ENCODE peak calls at places on chromosomes 6 and 20, in five cellular contexts. S is uterus; V is CD4-positive, alpha-beta T cell; E is neural progenitor cell; W is lower lobe of right lung. Z is an unnamed sample. For H3K9me3, the result is how much of the 10 kb centered on the place peaks cover.

GRCh38 chr6:110053395-110054240 is 75.5 kb downstream of the GPR6 start:
- DNase-seq in S (no peak), W (no peak), V (no peak), E (peak), Z (peak)

GRCh38 chr6:51398064-51398740 is 579.5 kb downstream of the TFAP2B start:
- DNase-seq in V (no peak), S (no peak), W (peak), E (no peak), Z (peak)

GRCh38 chr6:142187209-142187608 is 40.1 kb downstream of the VTA1 start:
- DNase-seq in W (no peak), E (no peak), S (no peak), V (no peak), Z (peak)

GRCh38 chr6:157323924-157324276 is 581 bp upstream of the TMEM242 start:
- DNase-seq in V (peak), E (peak), W (peak), S (peak), Z (peak)

GRCh38 chr6:80457044-80457933 is 350.8 kb downstream of the BCKDHB start:
- DNase-seq in W (peak), S (peak), E (no peak), V (no peak), Z (peak)

GRCh38 chr20:49603209-49603627 is 35.3 kb upstream of the PTGIS start:
- DNase-seq in V (no peak), S (peak), E (peak), W (no peak), Z (peak)

GRCh38 chr6:168243812-168244376 is 75.7 kb downstream of the DACT2 start:
- DNase-seq in S (no peak), W (no peak), V (no peak), E (no peak), Z (no peak)

GRCh38 chr6:4586469-4586859 is 189.7 kb upstream of the CDYL start:
- DNase-seq in E (no peak), W (no peak), S (no peak), V (no peak), Z (no peak)

GRCh38 chr6:15090145-15090579 is 155.7 kb upstream of the JARID2 start:
- DNase-seq in S (peak), V (no peak), W (no peak), E (peak), Z (no peak)

GRCh38 chr6:92044312-92044711 is 1375.0 kb downstream of the EPHA7 start:
- DNase-seq in E (no peak), W (no peak), V (no peak), S (no peak), Z (no peak)

GRCh38 chr6:9039258-9039657 is 603.9 kb upstream of the SLC35B3 start:
- DNase-seq in E (no peak), S (no peak), V (no peak), W (no peak), Z (no peak)

GRCh38 chr6:296151-297122 is 4.2 kb downstream of the DUSP22 start:
- DNase-seq in W (no peak), S (no peak), E (no peak), V (peak), Z (no peak)

GRCh38 chr20:23490817-23491216 is at the start of gene CST8:
- DNase-seq in W (no peak), E (no peak), S (no peak), V (no peak), Z (no peak)

GRCh38 chr6:33298773-33299236 is at the start of gene RGL2:
- DNase-seq in E (peak), S (peak), V (peak), W (peak), Z (peak)

GRCh38 chr20:39124064-39124463 is 161.9 kb downstream of the DHX35 start:
- DNase-seq in W (no peak), V (no peak), S (no peak), E (no peak), Z (no peak)

GRCh38 chr6:18406955-18407738 is 20.0 kb downstream of the RNF144B start:
- DNase-seq in S (no peak), E (no peak), W (no peak), V (no peak), Z (no peak)

GRCh38 chr6:52507557-52508260 is 69.2 kb downstream of the TRAM2 start:
- DNase-seq in S (no peak), W (no peak), E (no peak), V (no peak), Z (peak)

GRCh38 chr6:52503853-52504777 is 72.7 kb downstream of the TRAM2 start:
- DNase-seq in S (peak), W (peak), E (no peak), V (no peak), Z (peak)

GRCh38 chr6:52504778-52505127 is 72.1 kb downstream of the TRAM2 start:
- DNase-seq in E (no peak), V (no peak), S (no peak), W (no peak), Z (no peak)

GRCh38 chr6:52506502-52506875 is 70.4 kb downstream of the TRAM2 start:
- DNase-seq in W (no peak), S (no peak), V (no peak), E (no peak), Z (no peak)

GRCh38 chr6:52505726-52506501 is 70.9 kb downstream of the TRAM2 start:
- DNase-seq in W (no peak), E (no peak), V (no peak), S (no peak), Z (no peak)
- TF ChIP-seq CTCF in W (no peak), E (peak), V (no peak), S (no peak), Z (no peak)

GRCh38 chr6:169473663-169474062 is 220.0 kb upstream of the THBS2 start:
- DNase-seq in S (no peak), W (no peak), E (no peak), V (no peak), Z (no peak)

GRCh38 chr6:169469028-169469427 is 215.4 kb upstream of the THBS2 start:
- DNase-seq in W (no peak), S (no peak), E (no peak), V (no peak), Z (no peak)

GRCh38 chr6:169474362-169474761 is 220.7 kb upstream of the THBS2 start:
- DNase-seq in W (no peak), V (no peak), E (no peak), S (no peak), Z (no peak)

DNA sequence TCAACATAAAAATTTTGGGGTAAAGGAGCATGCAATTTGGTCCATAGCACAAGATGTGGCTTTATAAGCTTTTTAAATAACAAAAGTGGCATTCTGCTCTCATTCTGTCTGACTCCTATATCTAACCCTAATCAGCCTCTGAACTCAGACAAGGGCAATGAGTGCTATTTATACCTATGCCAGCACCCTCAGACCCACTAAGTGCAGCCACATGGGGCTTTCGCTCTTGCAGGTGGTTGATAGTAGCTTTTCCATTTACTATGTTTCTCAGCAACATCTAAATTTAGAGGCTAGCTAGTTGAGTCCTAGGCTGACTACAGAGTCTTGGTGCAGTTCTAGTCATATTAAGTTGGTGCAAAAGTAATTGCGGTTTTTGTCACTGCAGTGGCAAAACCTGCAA is 217.1 kb upstream of the THBS2 start:
- DNase-seq in W (no peak), V (no peak), E (no peak), S (no peak), Z (no peak)
- H3K9me3 ChIP-seq in W (under half), V (under half), E (under half), S (under half), Z (under half)

GRCh38 chr6:116572162-116572561 is 858 bp downstream of the RWDD1 start:
- DNase-seq in V (no peak), W (no peak), S (no peak), E (peak), Z (peak)

GRCh38 chr6:116568111-116568510 is 3.2 kb upstream of the RWDD1 start:
- DNase-seq in W (no peak), S (no peak), V (no peak), E (no peak), Z (no peak)

GRCh38 chr6:116570856-116571682 is at the start of gene RWDD1:
- DNase-seq in S (peak), E (peak), W (peak), V (peak), Z (peak)

GRCh38 chr6:116568851-116569755 is 2.2 kb upstream of the RWDD1 start:
- DNase-seq in W (no peak), E (no peak), S (no peak), V (no peak), Z (no peak)

DNA sequence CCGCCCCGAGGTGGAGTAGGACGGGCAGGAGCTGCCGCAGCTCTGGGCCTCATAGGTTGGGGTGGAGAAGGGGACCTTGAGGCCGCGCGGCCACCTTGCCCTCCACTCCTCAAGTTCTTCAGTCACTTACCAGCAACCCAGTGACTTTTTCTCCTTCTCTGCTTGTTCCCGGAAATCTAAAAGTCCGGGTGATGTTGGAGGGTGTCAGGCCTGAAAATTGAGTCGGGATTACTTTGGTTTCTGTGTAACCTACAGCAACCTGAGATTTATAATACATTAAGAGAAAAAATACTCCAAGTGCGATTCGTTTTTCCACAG is 338 bp downstream of the RWDD1 start:
- DNase-seq in W (no peak), S (no peak), E (no peak), V (no peak), Z (no peak)
- H3K27ac ChIP-seq in W (peak), S (peak), E (peak), V (peak), Z (peak)

DNA sequence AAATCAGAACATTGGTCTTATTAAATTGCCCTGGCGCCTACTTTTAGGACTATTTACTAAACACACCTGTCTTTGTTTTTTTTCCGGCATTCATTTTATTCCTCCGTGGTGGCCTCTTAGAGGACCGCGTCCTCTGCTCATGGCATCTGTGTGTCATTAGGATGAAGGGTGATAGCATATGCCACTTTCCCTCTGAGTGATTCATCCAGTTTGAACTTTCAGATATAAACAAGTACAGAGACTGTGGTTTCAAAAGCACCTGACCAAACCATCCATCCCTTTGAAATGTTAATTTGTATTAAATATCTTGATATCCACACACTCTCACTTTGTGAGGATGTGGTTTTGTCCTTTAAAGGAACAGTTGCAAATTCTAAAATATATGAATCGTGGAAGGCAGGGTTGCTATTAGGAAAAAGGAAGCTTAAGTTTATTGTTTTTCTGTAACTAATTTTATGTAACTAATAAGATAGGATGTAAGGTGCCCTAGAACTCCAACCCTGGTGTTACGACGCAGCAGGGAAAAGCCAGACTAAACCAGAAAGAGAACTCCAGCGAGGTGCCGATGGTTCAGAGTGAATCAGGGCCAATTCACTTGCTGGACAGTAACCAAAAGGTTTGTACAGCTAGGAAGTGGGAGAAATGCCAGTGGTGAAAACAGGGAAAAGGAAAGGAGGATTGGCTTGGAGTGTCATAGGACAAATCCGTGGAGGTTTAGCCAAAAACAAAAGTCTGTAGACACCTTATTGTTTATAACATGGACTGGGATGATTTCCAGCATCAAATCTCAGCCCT is 98.7 kb downstream of the SHLD1 start:
- DNase-seq in S (no peak), E (no peak), V (no peak), W (no peak), Z (peak)
- TF ChIP-seq CTCF in S (no peak), E (no peak), V (no peak), W (no peak), Z (no peak)

GRCh38 chr6:166488701-166489100 is 97.8 kb downstream of the RAMACL start:
- DNase-seq in V (no peak), S (no peak), W (no peak), E (no peak), Z (no peak)
- H3K9me3 ChIP-seq in V (under half), S (under half), W (under half), E (under half), Z (under half)

DNA sequence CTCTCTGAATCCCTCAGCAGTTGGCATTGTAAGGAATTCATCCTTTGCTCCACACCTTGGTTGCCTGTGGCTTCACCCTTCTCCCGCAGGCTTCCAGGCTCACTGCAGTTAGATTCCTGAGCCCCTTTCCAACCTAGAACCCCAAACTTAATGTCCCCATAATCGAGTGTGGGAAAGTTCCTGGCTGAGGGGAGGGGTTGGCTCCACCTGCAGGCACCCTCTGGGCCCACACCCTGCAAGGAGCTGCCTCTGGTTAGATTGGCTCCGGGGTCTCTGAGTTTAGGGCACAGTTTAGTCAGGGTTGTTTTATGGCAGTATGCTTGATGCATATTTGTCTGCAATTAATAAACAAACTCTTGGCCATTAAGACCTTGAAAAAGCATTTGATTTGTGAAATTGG is 63.4 kb downstream of the MTHFD1L start:
- DNase-seq in W (no peak), S (no peak), E (peak), V (no peak), Z (no peak)
- H3K27ac ChIP-seq in W (no peak), S (no peak), E (no peak), V (no peak), Z (no peak)

GRCh38 chr6:111601875-111602274 is 3.8 kb downstream of the TRAF3IP2 start:
- DNase-seq in W (no peak), V (no peak), E (no peak), S (peak), Z (peak)
- TF ChIP-seq CTCF in W (no peak), V (no peak), E (no peak), S (no peak), Z (no peak)

DNA sequence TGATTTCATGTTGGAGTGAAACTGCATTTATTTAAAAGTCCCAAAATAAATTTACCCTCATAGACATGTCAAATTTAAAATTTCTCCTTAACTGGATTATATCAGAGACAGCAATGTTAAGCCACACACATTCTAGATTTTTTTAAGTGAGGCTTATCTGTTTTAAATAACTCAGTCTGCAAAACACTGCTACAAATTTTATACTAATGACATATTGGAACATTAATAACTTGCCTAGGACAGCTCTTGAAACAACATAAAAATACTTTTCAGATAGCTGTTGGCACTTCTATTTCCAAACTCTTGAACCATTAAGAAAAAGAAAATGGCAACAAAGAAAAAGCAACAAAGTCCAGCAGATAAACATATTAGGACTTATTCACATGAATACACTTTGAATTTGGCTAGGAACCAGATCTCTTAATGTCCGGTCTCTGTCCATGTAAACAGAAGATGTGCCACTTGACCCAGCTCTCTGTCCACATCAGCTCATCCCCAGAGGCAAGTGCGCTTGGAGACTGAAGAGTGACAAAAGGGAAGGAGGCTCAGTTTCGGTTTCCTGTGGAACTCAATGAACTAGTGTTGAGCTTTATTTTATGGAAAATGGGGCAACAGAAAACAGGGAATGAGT is 219.3 kb upstream of the THBS2 start:
- DNase-seq in W (no peak), E (no peak), V (no peak), S (no peak), Z (no peak)
- H3K9me3 ChIP-seq in W (under half), E (under half), V (under half), S (under half), Z (under half)